ENCODE peak calls at places on chromosome 2, in ten cellular contexts. One of them, this sample, is unnamed.

GRCh38 chr2:239360421-239361310 is 40.2 kb downstream of the HDAC4 start:
- DNase-seq in neural progenitor cell: no peak
- DNase-seq in PC-3: no peak
- DNase-seq in endothelial cell: no peak
- DNase-seq in HFF-Myc: no peak
- DNase-seq in BJ: no peak
- DNase-seq in cardiac fibroblast: no peak
- DNase-seq in AG09319: no peak
- DNase-seq in A673: no peak
- DNase-seq in upper lobe of right lung: no peak
- DNase-seq in this sample: peak; percentile 42

GRCh38 chr2:168456526-168457176 is 579 bp downstream of the CERS6 start:
- DNase-seq in AG09319: no peak
- DNase-seq in cardiac fibroblast: peak; percentile 45
- DNase-seq in neural progenitor cell: peak; percentile 77
- DNase-seq in A673: peak; percentile 36
- DNase-seq in upper lobe of right lung: peak; percentile 76
- DNase-seq in BJ: no peak
- DNase-seq in endothelial cell: peak; percentile 62
- DNase-seq in PC-3: peak; percentile 33
- DNase-seq in HFF-Myc: no peak
- DNase-seq in this sample: peak; percentile 52

GRCh38 chr2:128789776-128790455 is 471.2 kb upstream of the HS6ST1 start:
- DNase-seq in cardiac fibroblast: no peak
- DNase-seq in neural progenitor cell: no peak
- DNase-seq in upper lobe of right lung: peak; percentile 46
- DNase-seq in AG09319: no peak
- DNase-seq in endothelial cell: no peak
- DNase-seq in PC-3: no peak
- DNase-seq in HFF-Myc: no peak
- DNase-seq in A673: no peak
- DNase-seq in BJ: no peak
- DNase-seq in this sample: no peak

GRCh38 chr2:67666386-67667053 is 269.4 kb downstream of the ETAA1 start:
- DNase-seq in HFF-Myc: no peak
- DNase-seq in A673: no peak
- DNase-seq in upper lobe of right lung: no peak
- DNase-seq in cardiac fibroblast: no peak
- DNase-seq in neural progenitor cell: no peak
- DNase-seq in AG09319: no peak
- DNase-seq in endothelial cell: no peak
- DNase-seq in PC-3: no peak
- DNase-seq in BJ: no peak
- DNase-seq in this sample: peak; percentile 32

GRCh38 chr2:11742317-11742701 is 4.1 kb upstream of the LPIN1 start:
- DNase-seq in cardiac fibroblast: no peak
- DNase-seq in BJ: no peak
- DNase-seq in neural progenitor cell: no peak
- DNase-seq in HFF-Myc: no peak
- DNase-seq in PC-3: peak; percentile 32
- DNase-seq in upper lobe of right lung: no peak
- DNase-seq in A673: no peak
- DNase-seq in endothelial cell: no peak
- DNase-seq in AG09319: no peak
- DNase-seq in this sample: no peak

GRCh38 chr2:42567389-42567788 is 1.0 kb upstream of the MTA3 start:
- DNase-seq in HFF-Myc: no peak
- DNase-seq in neural progenitor cell: no peak
- DNase-seq in cardiac fibroblast: peak; percentile 34
- DNase-seq in A673: peak; percentile 31
- DNase-seq in BJ: peak; percentile 39
- DNase-seq in endothelial cell: no peak
- DNase-seq in PC-3: no peak
- DNase-seq in AG09319: no peak
- DNase-seq in upper lobe of right lung: no peak
- DNase-seq in this sample: no peak

GRCh38 chr2:217667545-217667944 is 335.2 kb downstream of the TNS1 start:
- DNase-seq in endothelial cell: no peak
- DNase-seq in neural progenitor cell: no peak
- DNase-seq in cardiac fibroblast: no peak
- DNase-seq in HFF-Myc: no peak
- DNase-seq in A673: no peak
- DNase-seq in AG09319: peak; percentile 48
- DNase-seq in BJ: no peak
- DNase-seq in upper lobe of right lung: no peak
- DNase-seq in PC-3: no peak
- DNase-seq in this sample: no peak

GRCh38 chr2:5777089-5777488 is 84.9 kb downstream of the SOX11 start:
- DNase-seq in HFF-Myc: no peak
- DNase-seq in neural progenitor cell: no peak
- DNase-seq in PC-3: peak; percentile 19
- DNase-seq in A673: no peak
- DNase-seq in endothelial cell: no peak
- DNase-seq in cardiac fibroblast: no peak
- DNase-seq in BJ: no peak
- DNase-seq in upper lobe of right lung: no peak
- DNase-seq in AG09319: no peak
- DNase-seq in this sample: no peak

GRCh38 chr2:19369341-19369955 is 11.0 kb upstream of the OSR1 start:
- DNase-seq in upper lobe of right lung: no peak
- DNase-seq in endothelial cell: no peak
- DNase-seq in neural progenitor cell: peak; percentile 42
- DNase-seq in PC-3: peak; percentile 68
- DNase-seq in AG09319: no peak
- DNase-seq in HFF-Myc: no peak
- DNase-seq in BJ: no peak
- DNase-seq in cardiac fibroblast: peak; percentile 70
- DNase-seq in A673: no peak
- DNase-seq in this sample: no peak
- TF ChIP-seq CTCF in upper lobe of right lung: no peak
- TF ChIP-seq CTCF in endothelial cell: no peak
- TF ChIP-seq CTCF in neural progenitor cell: peak; percentile 48
- TF ChIP-seq CTCF in PC-3: peak; percentile 83
- TF ChIP-seq CTCF in AG09319: peak; percentile 65
- TF ChIP-seq CTCF in HFF-Myc: peak; percentile 68
- TF ChIP-seq CTCF in BJ: peak; percentile 62
- TF ChIP-seq CTCF in cardiac fibroblast: peak; percentile 74
- TF ChIP-seq CTCF in A673: peak; percentile 55
- TF ChIP-seq CTCF in this sample: no peak

DNA sequence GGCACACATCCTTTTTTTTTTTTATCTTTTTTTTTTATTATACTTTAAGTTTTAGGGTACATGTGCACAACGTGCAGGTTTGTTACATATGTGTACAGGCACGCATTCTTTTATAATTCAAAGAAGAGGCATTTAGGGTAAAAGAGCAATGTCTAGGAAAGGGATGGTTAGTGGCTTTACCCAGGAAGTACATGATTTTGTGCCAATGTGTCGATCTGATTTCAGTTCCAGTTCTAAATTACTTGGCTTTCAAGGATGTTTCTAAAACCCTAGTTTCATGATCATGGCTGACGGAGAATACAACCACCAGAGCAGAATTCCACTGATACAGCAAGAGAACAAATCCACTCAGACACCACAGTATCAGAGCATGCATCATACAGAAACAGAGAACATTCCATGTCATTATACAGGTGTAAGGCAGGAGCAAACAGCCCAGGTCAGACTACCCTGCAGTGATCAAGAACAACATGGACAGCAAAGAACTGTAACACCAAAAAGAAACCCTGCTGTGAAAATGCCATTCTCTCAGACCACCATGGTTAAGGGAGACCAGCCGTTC is 116.7 kb upstream of the STK17B start:
- DNase-seq in cardiac fibroblast: no peak
- DNase-seq in A673: no peak
- DNase-seq in upper lobe of right lung: no peak
- DNase-seq in HFF-Myc: no peak
- DNase-seq in PC-3: no peak
- DNase-seq in AG09319: no peak
- DNase-seq in BJ: no peak
- DNase-seq in neural progenitor cell: no peak
- DNase-seq in endothelial cell: no peak
- DNase-seq in this sample: no peak
- TF ChIP-seq CTCF in cardiac fibroblast: no peak
- TF ChIP-seq CTCF in A673: no peak
- TF ChIP-seq CTCF in upper lobe of right lung: no peak
- TF ChIP-seq CTCF in HFF-Myc: no peak
- TF ChIP-seq CTCF in PC-3: no peak
- TF ChIP-seq CTCF in AG09319: no peak
- TF ChIP-seq CTCF in BJ: no peak
- TF ChIP-seq CTCF in neural progenitor cell: no peak
- TF ChIP-seq CTCF in endothelial cell: no peak
- TF ChIP-seq CTCF in this sample: no peak

GRCh38 chr2:188316791-188317423 is 25.2 kb downstream of the GULP1 start:
- DNase-seq in HFF-Myc: no peak
- DNase-seq in endothelial cell: no peak
- DNase-seq in PC-3: no peak
- DNase-seq in cardiac fibroblast: no peak
- DNase-seq in neural progenitor cell: no peak
- DNase-seq in BJ: no peak
- DNase-seq in A673: no peak
- DNase-seq in AG09319: no peak
- DNase-seq in upper lobe of right lung: no peak
- DNase-seq in this sample: no peak

GRCh38 chr2:188320861-188321260 is 29.2 kb downstream of the GULP1 start:
- DNase-seq in PC-3: no peak
- DNase-seq in upper lobe of right lung: no peak
- DNase-seq in cardiac fibroblast: no peak
- DNase-seq in neural progenitor cell: no peak
- DNase-seq in AG09319: no peak
- DNase-seq in BJ: no peak
- DNase-seq in endothelial cell: no peak
- DNase-seq in A673: peak; percentile 57
- DNase-seq in HFF-Myc: no peak
- DNase-seq in this sample: no peak

GRCh38 chr2:188318161-188318749 is 26.6 kb downstream of the GULP1 start:
- DNase-seq in upper lobe of right lung: no peak
- DNase-seq in cardiac fibroblast: peak; percentile 45
- DNase-seq in neural progenitor cell: no peak
- DNase-seq in BJ: no peak
- DNase-seq in PC-3: peak; percentile 77
- DNase-seq in AG09319: no peak
- DNase-seq in A673: no peak
- DNase-seq in HFF-Myc: no peak
- DNase-seq in endothelial cell: no peak
- DNase-seq in this sample: no peak

GRCh38 chr2:188322569-188323531 is 31.2 kb downstream of the GULP1 start:
- DNase-seq in neural progenitor cell: no peak
- DNase-seq in HFF-Myc: no peak
- DNase-seq in BJ: no peak
- DNase-seq in endothelial cell: no peak
- DNase-seq in cardiac fibroblast: peak; percentile 65
- DNase-seq in A673: no peak
- DNase-seq in PC-3: peak; percentile 75
- DNase-seq in upper lobe of right lung: no peak
- DNase-seq in AG09319: no peak
- DNase-seq in this sample: no peak

DNA sequence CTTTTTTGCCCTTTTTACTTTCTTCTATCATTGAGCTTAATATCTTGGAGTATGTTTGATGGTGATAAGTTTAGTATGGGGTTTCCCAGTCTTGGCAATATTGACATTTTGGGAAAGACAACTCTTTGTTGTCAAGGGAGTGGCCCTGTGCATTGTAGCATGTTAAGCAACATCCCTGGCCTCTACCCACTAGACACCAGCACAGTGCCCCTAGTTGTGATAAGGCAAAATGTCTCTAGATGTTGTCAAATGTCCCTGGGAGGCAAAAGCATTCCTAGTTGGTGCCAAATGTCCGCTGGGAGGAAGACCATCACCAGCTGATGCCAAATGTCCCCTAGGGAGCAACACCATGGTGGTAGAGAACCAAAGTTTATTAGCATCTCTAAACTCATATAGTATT is 28.2 kb downstream of the GULP1 start:
- DNase-seq in neural progenitor cell: peak; percentile 9
- DNase-seq in A673: no peak
- DNase-seq in AG09319: no peak
- DNase-seq in BJ: no peak
- DNase-seq in endothelial cell: no peak
- DNase-seq in HFF-Myc: no peak
- DNase-seq in upper lobe of right lung: no peak
- DNase-seq in cardiac fibroblast: peak; percentile 37
- DNase-seq in PC-3: no peak
- DNase-seq in this sample: no peak
- TF ChIP-seq CTCF in neural progenitor cell: peak; percentile 43
- TF ChIP-seq CTCF in A673: peak; percentile 20
- TF ChIP-seq CTCF in AG09319: no peak
- TF ChIP-seq CTCF in BJ: no peak
- TF ChIP-seq CTCF in endothelial cell: no peak
- TF ChIP-seq CTCF in HFF-Myc: peak; percentile 12
- TF ChIP-seq CTCF in upper lobe of right lung: no peak
- TF ChIP-seq CTCF in cardiac fibroblast: no peak
- TF ChIP-seq CTCF in PC-3: peak; percentile 13
- TF ChIP-seq CTCF in this sample: no peak

GRCh38 chr2:142687075-142687474 is 190.4 kb upstream of the KYNU start:
- DNase-seq in BJ: no peak
- DNase-seq in A673: no peak
- DNase-seq in cardiac fibroblast: no peak
- DNase-seq in AG09319: no peak
- DNase-seq in upper lobe of right lung: no peak
- DNase-seq in HFF-Myc: no peak
- DNase-seq in neural progenitor cell: no peak
- DNase-seq in PC-3: no peak
- DNase-seq in endothelial cell: no peak
- DNase-seq in this sample: no peak

GRCh38 chr2:142684667-142685066 is 192.8 kb upstream of the KYNU start:
- DNase-seq in A673: no peak
- DNase-seq in PC-3: no peak
- DNase-seq in AG09319: no peak
- DNase-seq in endothelial cell: no peak
- DNase-seq in BJ: no peak
- DNase-seq in neural progenitor cell: no peak
- DNase-seq in HFF-Myc: no peak
- DNase-seq in upper lobe of right lung: no peak
- DNase-seq in cardiac fibroblast: no peak
- DNase-seq in this sample: no peak

GRCh38 chr2:142681952-142682351 is 195.5 kb upstream of the KYNU start:
- DNase-seq in endothelial cell: no peak
- DNase-seq in A673: no peak
- DNase-seq in HFF-Myc: no peak
- DNase-seq in cardiac fibroblast: no peak
- DNase-seq in PC-3: no peak
- DNase-seq in neural progenitor cell: no peak
- DNase-seq in BJ: no peak
- DNase-seq in AG09319: no peak
- DNase-seq in upper lobe of right lung: no peak
- DNase-seq in this sample: no peak

GRCh38 chr2:142678164-142678563 is 199.3 kb upstream of the KYNU start:
- DNase-seq in upper lobe of right lung: no peak
- DNase-seq in BJ: no peak
- DNase-seq in PC-3: no peak
- DNase-seq in endothelial cell: no peak
- DNase-seq in cardiac fibroblast: no peak
- DNase-seq in neural progenitor cell: no peak
- DNase-seq in AG09319: no peak
- DNase-seq in A673: no peak
- DNase-seq in HFF-Myc: no peak
- DNase-seq in this sample: no peak

DNA sequence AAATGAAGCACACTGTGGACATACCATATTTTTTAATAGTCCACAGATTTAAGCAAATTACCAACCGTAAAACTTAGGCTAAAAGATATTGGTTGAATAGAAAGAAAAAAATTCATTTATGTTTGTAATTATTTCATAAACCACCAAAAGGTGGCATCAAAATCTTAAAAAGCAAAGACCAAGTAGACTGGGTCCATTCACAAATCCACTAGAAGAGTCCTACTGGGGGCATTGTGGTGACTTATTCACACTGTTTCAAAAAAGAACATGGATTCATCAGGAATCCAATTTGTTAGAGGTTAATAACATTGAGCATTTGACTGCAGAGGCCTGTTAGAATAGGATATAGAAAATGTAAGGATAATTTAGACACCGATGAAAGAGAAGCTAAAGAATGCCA is 194.9 kb upstream of the KYNU start:
- DNase-seq in HFF-Myc: no peak
- DNase-seq in BJ: no peak
- DNase-seq in endothelial cell: no peak
- DNase-seq in PC-3: peak; percentile 42
- DNase-seq in neural progenitor cell: no peak
- DNase-seq in upper lobe of right lung: no peak
- DNase-seq in cardiac fibroblast: peak; percentile 72
- DNase-seq in AG09319: peak; percentile 5
- DNase-seq in A673: peak; percentile 35
- DNase-seq in this sample: no peak
- TF ChIP-seq CTCF in HFF-Myc: no peak
- TF ChIP-seq CTCF in BJ: no peak
- TF ChIP-seq CTCF in endothelial cell: no peak
- TF ChIP-seq CTCF in PC-3: peak; percentile 66
- TF ChIP-seq CTCF in neural progenitor cell: peak; percentile 5
- TF ChIP-seq CTCF in upper lobe of right lung: no peak
- TF ChIP-seq CTCF in cardiac fibroblast: peak; percentile 29
- TF ChIP-seq CTCF in AG09319: peak; percentile 9
- TF ChIP-seq CTCF in A673: peak; percentile 42
- TF ChIP-seq CTCF in this sample: no peak

This sample was measured in uterus.